ENCODE peak calls at places on chromosomes 2 and 18, in four cellular contexts. D is progenitor cell of endocrine pancreas, E is GM06990, P is IMR-90. L is an unnamed sample.

GRCh38 chr18:52131845-52132244 is 208.2 kb upstream of the DCC start:
- DNase-seq in P (no peak), D (no peak), E (no peak), L (no peak)

GRCh38 chr2:71330155-71330554 is 1.4 kb upstream of the ZNF638 start:
- DNase-seq in D (no peak), E (no peak), P (no peak), L (no peak)

GRCh38 chr2:135975702-135976101 is 9.7 kb downstream of the DARS1 start:
- DNase-seq in D (no peak), E (no peak), P (no peak), L (no peak)

GRCh38 chr2:21890041-21890440 is 766.3 kb downstream of the TDRD15 start:
- DNase-seq in E (no peak), P (no peak), D (no peak), L (no peak)

GRCh38 chr2:18435425-18436037 is 124.9 kb downstream of the RDH14 start:
- DNase-seq in D (peak), P (peak), E (peak), L (no peak)

GRCh38 chr2:145431181-145431951 is 911.4 kb upstream of the ZEB2 start:
- DNase-seq in D (no peak), E (no peak), P (no peak), L (no peak)

GRCh38 chr2:241890524-241891235 is 21.2 kb downstream of the RTP5 start:
- DNase-seq in P (no peak), E (no peak), D (no peak), L (no peak)

GRCh38 chr2:128315829-128316776 is 2.6 kb downstream of the HS6ST1 start:
- DNase-seq in E (no peak), D (peak), P (peak), L (peak)

GRCh38 chr2:65974067-65974723 is 460.7 kb upstream of the MEIS1 start:
- DNase-seq in E (no peak), D (no peak), P (no peak), L (no peak)

GRCh38 chr18:3994061-3994687 is 460.9 kb downstream of the DLGAP1 start:
- DNase-seq in D (no peak), P (no peak), E (no peak), L (no peak)

GRCh38 chr2:109726666-109727270 is 67.3 kb upstream of the RGPD5 start:
- DNase-seq in P (no peak), E (no peak), D (no peak), L (peak)

GRCh38 chr2:54454548-54454921 is 1.6 kb upstream of the SPTBN1 start:
- DNase-seq in P (no peak), E (no peak), D (no peak), L (no peak)
- TF ChIP-seq CTCF in P (no peak), E (no peak), D (no peak), L (no peak)

GRCh38 chr2:232981356-232981755 is 31.7 kb downstream of the NGEF start:
- DNase-seq in P (no peak), E (no peak), D (no peak), L (peak)

GRCh38 chr2:232980683-232981082 is 32.4 kb downstream of the NGEF start:
- DNase-seq in D (no peak), E (no peak), P (peak), L (no peak)

GRCh38 chr2:232981767-232982360 is 31.2 kb downstream of the NGEF start:
- DNase-seq in D (no peak), P (no peak), E (no peak), L (no peak)

GRCh38 chr2:232977438-232977971 is 35.6 kb downstream of the NGEF start:
- DNase-seq in E (no peak), P (no peak), D (no peak), L (no peak)

GRCh38 chr2:232979871-232980461 is 33.1 kb downstream of the NGEF start:
- DNase-seq in P (peak), D (no peak), E (no peak), L (no peak)
- TF ChIP-seq CTCF in P (peak), D (no peak), E (no peak), L (no peak)

DNA sequence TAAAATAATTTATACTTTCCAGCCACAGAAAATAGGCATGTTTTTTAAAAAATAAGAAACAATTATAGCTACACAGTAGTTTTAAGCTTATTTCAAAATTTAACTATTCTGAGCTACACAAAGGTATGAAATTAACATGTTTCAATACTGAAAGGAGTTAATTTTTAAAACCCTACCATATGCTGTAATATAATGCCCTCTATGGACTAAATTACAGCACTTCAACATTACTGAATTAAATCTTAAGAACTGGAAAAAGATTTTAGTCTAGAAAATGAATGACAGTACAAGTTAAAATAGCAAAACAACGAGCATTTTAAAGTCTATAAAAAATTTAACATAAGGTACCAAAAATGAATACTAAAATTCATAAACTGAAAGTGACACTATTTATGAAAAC is 36.3 kb downstream of the RTN4 start:
- DNase-seq in E (no peak), D (no peak), P (no peak), L (no peak)
- TF ChIP-seq CTCF in E (peak), D (peak), P (no peak), L (no peak)

GRCh38 chr2:237058423-237058822 is 27.3 kb upstream of the COPS8 start:
- DNase-seq in P (no peak), E (no peak), D (no peak), L (no peak)

GRCh38 chr2:237057893-237058300 is 27.8 kb upstream of the COPS8 start:
- DNase-seq in E (peak), P (no peak), D (no peak), L (no peak)

GRCh38 chr2:237061356-237061755 is 24.3 kb upstream of the COPS8 start:
- DNase-seq in D (no peak), P (no peak), E (no peak), L (no peak)

GRCh38 chr2:237060518-237061312 is 25.0 kb upstream of the COPS8 start:
- DNase-seq in P (peak), D (peak), E (peak), L (peak)

DNA sequence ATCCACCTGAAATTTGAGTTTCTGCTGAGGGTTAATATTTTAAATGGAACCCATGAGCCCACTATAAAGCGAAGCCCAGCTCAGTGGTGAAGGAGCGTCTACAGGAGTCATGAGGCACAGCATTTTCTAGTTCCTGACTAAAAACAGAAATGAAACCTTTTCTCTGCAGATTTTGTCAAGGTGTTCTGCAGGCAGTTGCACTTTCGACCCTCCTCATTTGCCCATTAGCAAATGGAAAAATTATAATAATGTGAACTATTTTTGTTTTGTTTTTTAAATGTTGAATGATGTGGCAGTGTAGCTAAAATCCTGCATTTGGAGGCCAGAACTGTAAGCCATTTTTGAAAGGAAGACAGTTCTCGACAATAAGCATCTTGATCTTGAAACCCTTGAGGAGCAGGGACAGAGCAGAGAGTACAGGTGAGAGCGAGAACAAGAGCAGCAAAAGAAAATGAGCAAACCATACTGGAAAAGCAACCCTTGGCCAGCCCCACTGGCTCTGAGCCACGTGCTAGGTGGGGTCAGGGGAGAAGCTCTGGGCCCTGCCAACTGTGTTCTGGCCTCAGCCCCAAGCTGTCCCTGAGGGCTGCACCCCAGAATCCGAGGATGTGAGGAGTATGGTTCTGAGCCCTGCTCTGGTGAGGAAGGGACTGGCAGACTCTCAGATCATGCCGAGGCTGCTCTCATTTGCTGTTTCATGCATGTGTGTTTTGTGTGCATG is 26.4 kb upstream of the COPS8 start:
- DNase-seq in P (no peak), E (peak), D (no peak), L (no peak)
- TF ChIP-seq CTCF in P (no peak), E (no peak), D (no peak), L (no peak)

DNA sequence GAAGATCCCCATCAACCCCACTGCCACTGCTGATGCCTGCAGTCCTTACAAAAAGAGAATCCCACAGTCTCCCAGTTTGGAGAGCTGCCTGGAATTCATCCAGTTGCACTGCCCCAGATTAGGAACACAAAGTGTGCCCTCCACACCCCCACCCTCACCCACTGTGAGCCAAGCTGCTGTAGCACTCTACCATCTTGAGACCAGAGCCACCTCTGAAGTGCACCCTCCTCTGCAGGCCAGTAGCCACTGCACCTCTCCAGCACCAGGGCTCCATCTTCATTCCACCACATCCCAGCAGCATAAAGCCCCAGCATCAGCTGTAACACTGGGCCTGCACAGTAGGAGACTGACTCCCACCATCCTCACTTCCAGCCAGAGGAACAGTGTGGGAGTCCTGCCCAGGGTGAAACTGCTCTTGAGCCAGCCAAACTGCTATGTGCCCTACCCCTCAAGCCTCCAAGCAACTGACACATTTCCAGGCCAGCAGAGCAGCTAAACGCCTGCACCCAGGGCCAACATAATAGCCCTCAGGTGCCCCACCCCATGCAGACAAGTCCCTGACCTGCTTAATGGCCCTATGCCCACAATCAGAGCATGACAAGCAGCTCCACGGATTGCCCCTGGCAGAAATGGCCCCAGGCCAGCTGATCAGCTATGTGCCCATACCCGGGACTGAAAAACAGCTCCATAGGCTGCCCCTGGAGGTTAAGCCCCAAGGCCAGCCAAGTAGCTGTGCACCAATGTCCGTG is 206.0 kb downstream of the ATAD2B start:
- DNase-seq in P (no peak), D (no peak), E (no peak), L (no peak)
- TF ChIP-seq CTCF in P (no peak), D (no peak), E (no peak), L (no peak)

GRCh38 chr18:62236252-62236651 is 49.2 kb downstream of the RELCH start:
- DNase-seq in D (no peak), P (no peak), E (no peak), L (no peak)

GRCh38 chr18:62245177-62245576 is 58.1 kb downstream of the RELCH start:
- DNase-seq in D (no peak), E (no peak), P (no peak), L (no peak)

GRCh38 chr18:62242955-62243354 is 55.9 kb downstream of the RELCH start:
- DNase-seq in E (no peak), D (no peak), P (peak), L (no peak)

DNA sequence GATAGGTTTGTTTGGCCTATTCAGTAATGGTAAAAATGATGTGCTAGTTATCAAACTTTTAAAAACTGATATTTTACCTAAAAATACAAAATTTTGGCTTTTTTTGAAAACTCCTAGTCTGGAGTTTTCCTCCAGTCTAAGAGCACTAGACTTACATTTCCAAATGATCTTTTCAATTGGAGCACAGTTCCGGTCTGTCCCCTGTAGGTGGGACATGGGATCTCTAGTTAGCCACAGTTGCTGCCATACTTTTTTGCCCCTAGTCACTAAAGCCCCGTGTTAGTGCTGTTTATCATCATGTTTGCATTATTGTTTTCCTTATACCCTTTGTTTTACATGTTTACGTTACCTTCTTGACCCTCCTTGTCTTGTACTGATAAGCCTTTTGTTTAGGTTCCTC is 52.4 kb downstream of the RELCH start:
- DNase-seq in D (no peak), P (no peak), E (no peak), L (no peak)
- TF ChIP-seq CTCF in D (peak), P (no peak), E (no peak), L (no peak)

GRCh38 chr18:27549335-27550039 is 364.4 kb upstream of the CHST9 start:
- DNase-seq in D (no peak), P (no peak), E (no peak), L (no peak)
- TF ChIP-seq CTCF in D (no peak), P (no peak), E (no peak), L (no peak)

GRCh38 chr18:76167440-76167839 is 327.6 kb downstream of the ZNF516 start:
- DNase-seq in D (no peak), P (no peak), E (no peak), L (no peak)

GRCh38 chr18:76168206-76168605 is 326.8 kb downstream of the ZNF516 start:
- DNase-seq in D (no peak), P (no peak), E (no peak), L (no peak)

DNA sequence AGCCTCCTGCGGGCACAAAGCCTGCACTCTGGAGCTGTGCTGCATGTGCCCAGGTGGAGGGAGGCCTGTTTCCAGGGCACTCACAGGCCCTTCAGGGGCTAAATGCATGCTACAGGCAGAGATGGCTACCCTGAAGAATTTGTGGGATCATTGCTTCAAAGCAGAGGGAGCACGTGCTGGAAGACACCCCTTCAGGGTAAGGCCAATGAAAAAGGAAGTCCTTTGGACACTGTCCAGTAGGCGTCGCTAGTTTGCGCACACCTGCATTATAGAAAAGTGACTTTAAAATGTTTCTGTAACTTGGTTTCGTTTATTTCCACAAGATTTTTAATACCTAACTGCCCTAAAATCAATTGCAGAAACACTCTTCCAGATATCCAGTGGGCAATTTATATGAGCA is 325.3 kb downstream of the ZNF516 start:
- DNase-seq in P (no peak), D (no peak), E (no peak), L (no peak)
- TF ChIP-seq CTCF in P (no peak), D (peak), E (peak), L (no peak)

GRCh38 chr2:2291500-2292260 is 39.4 kb downstream of the MYT1L start:
- DNase-seq in E (no peak), P (no peak), D (peak), L (peak)
- TF ChIP-seq CTCF in E (no peak), P (no peak), D (peak), L (no peak)

L was measured in mesothelial cell of epicardium.